ENCODE peak calls at places on chromosomes 11 and 22, in seven cellular contexts. D is tibial artery, R is foreskin fibroblast, O is endodermal cell, I is AG04449, A is cardiac fibroblast, H is foreskin keratinocyte. J is an unnamed sample.

GRCh38 chr11:128658499-128658898 is 35.4 kb upstream of the FLI1 start:
- DNase-seq in D (no peak), R (no peak), O (no peak), I (no peak), A (no peak), H (no peak), J (no peak)

GRCh38 chr11:83241291-83241946 is 44.7 kb downstream of the CCDC90B start:
- DNase-seq in D (peak), R (peak), O (peak), I (no peak), A (peak), H (peak), J (no peak)

GRCh38 chr11:114877976-114878375 is 199.6 kb downstream of the NXPE2 start:
- DNase-seq in D (no peak), R (no peak), O (no peak), I (no peak), A (no peak), H (no peak), J (no peak)

GRCh38 chr22:36860017-36860416 is 789 bp upstream of the NCF4 start:
- DNase-seq in D (no peak), R (no peak), O (no peak), I (no peak), A (no peak), H (peak), J (no peak)

GRCh38 chr11:11036185-11037161 is 178.6 kb upstream of the ZBED5 start:
- DNase-seq in D (no peak), R (peak), O (peak), I (no peak), A (peak), H (peak), J (no peak)

GRCh38 chr11:58330861-58331260 is 28.0 kb downstream of the OR5B17 start:
- DNase-seq in D (no peak), R (peak), O (no peak), I (peak), A (peak), H (peak), J (no peak)

GRCh38 chr11:29019960-29020683 is 911.9 kb downstream of the METTL15 start:
- DNase-seq in D (no peak), R (no peak), O (peak), I (no peak), A (peak), H (peak), J (no peak)

GRCh38 chr11:17526931-17527660 is 17.1 kb downstream of the USH1C start:
- DNase-seq in D (no peak), R (no peak), O (no peak), I (no peak), A (no peak), H (no peak), J (no peak)

GRCh38 chr11:12291313-12291712 is 86.1 kb upstream of the PARVA start:
- DNase-seq in D (no peak), R (no peak), O (no peak), I (no peak), A (no peak), H (no peak), J (no peak)

GRCh38 chr11:1574256-1575242 is 2.5 kb upstream of the DUSP8 start:
- DNase-seq in D (peak), R (peak), O (peak), I (no peak), A (peak), H (peak), J (peak)

GRCh38 chr11:84909740-84910139 is 717.4 kb downstream of the DLG2 start:
- DNase-seq in D (no peak), R (no peak), O (peak), I (no peak), A (no peak), H (no peak), J (no peak)

GRCh38 chr11:81007046-81007445 is 1566.2 kb upstream of the TENM4 start:
- DNase-seq in D (no peak), R (no peak), O (no peak), I (no peak), A (peak), H (peak), J (no peak)

GRCh38 chr22:46239261-46240048 is 10.6 kb downstream of the CDPF1 start:
- DNase-seq in D (no peak), R (no peak), O (no peak), I (no peak), A (no peak), H (no peak), J (no peak)

GRCh38 chr11:114321621-114322257 is 25.5 kb downstream of the NNMT start:
- DNase-seq in D (peak), R (peak), O (no peak), I (peak), A (peak), H (peak), J (no peak)

GRCh38 chr11:77457340-77457739 is 16.6 kb downstream of the PAK1 start:
- DNase-seq in D (no peak), R (no peak), O (no peak), I (no peak), A (no peak), H (no peak), J (no peak)

GRCh38 chr11:29448246-29448877 is 568.5 kb downstream of the KCNA4 start:
- DNase-seq in D (no peak), R (no peak), O (peak), I (no peak), A (peak), H (no peak), J (no peak)

DNA sequence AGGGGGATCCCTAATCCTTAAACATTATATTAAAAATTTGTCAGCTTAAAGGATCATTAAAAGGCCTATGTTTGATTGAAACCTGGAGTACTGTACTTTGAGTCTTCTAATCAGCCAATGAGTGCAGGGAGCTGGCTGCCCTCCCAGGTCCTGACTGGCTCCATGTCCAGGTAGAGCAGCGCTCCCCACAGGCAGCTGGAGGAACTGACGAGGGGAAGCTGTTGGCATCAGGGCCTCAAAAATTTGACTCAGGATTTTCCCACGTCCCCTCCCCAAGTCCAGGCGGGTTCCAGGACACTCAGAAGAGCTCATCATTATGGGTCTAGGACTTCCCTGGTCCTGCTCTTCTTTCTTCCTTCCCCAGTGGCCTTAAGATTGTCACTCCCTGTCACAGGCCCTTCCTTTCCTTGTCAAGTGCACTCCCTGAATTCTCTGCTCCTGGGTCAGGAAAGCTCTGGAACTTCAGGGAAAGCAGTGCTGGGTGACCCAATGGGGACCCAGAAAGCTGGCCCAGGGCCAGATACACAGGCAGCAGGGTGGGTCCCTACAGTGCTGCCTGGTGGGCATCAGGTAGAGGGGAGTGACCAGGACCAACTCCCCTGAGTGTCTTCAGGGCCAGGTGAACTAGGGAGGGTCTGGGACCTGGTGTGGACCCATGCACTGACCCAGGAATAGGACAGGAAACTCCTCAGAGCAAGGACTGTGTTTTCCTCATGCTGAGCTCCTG is 65.5 kb downstream of the GGTLC2 start:
- DNase-seq in D (no peak), R (no peak), O (peak), I (no peak), A (no peak), H (no peak), J (peak)
- TF ChIP-seq CTCF in D (no peak), R (peak), O (peak), I (no peak), A (peak), H (peak), J (peak)

GRCh38 chr11:477042-477715 is 27.1 kb downstream of the PTDSS2 start:
- DNase-seq in D (no peak), R (no peak), O (no peak), I (no peak), A (no peak), H (no peak), J (no peak)
- TF ChIP-seq CTCF in D (no peak), R (no peak), O (no peak), I (no peak), A (no peak), H (no peak), J (no peak)

GRCh38 chr22:31829505-31829904 is 75.7 kb downstream of the DEPDC5 start:
- DNase-seq in D (no peak), R (peak), O (no peak), I (peak), A (peak), H (peak), J (no peak)
- TF ChIP-seq CTCF in D (no peak), R (no peak), O (no peak), I (no peak), A (no peak), H (peak), J (no peak)

GRCh38 chr11:120210651-120211521 is at the start of gene OAF:
- DNase-seq in D (peak), R (peak), O (peak), I (no peak), A (peak), H (peak), J (peak)
- TF ChIP-seq CTCF in D (peak), R (no peak), O (peak), I (peak), A (no peak), H (peak), J (peak)

GRCh38 chr22:31085493-31085824 is 4.3 kb downstream of the SMTN start:
- DNase-seq in D (no peak), R (no peak), O (peak), I (no peak), A (peak), H (no peak), J (no peak)
- TF ChIP-seq CTCF in D (peak), R (no peak), O (peak), I (no peak), A (no peak), H (no peak), J (peak)

GRCh38 chr22:20647586-20648305 is 126.2 kb upstream of the SERPIND1 start:
- DNase-seq in D (no peak), R (no peak), O (no peak), I (no peak), A (no peak), H (no peak), J (peak)

GRCh38 chr22:20646377-20646776 is 127.5 kb upstream of the SERPIND1 start:
- DNase-seq in D (no peak), R (no peak), O (peak), I (no peak), A (no peak), H (no peak), J (no peak)

GRCh38 chr22:20646906-20647305 is 127.0 kb upstream of the SERPIND1 start:
- DNase-seq in D (no peak), R (no peak), O (no peak), I (no peak), A (no peak), H (no peak), J (no peak)

GRCh38 chr22:20650294-20651207 is 123.4 kb upstream of the SERPIND1 start:
- DNase-seq in D (no peak), R (no peak), O (peak), I (no peak), A (no peak), H (no peak), J (peak)

DNA sequence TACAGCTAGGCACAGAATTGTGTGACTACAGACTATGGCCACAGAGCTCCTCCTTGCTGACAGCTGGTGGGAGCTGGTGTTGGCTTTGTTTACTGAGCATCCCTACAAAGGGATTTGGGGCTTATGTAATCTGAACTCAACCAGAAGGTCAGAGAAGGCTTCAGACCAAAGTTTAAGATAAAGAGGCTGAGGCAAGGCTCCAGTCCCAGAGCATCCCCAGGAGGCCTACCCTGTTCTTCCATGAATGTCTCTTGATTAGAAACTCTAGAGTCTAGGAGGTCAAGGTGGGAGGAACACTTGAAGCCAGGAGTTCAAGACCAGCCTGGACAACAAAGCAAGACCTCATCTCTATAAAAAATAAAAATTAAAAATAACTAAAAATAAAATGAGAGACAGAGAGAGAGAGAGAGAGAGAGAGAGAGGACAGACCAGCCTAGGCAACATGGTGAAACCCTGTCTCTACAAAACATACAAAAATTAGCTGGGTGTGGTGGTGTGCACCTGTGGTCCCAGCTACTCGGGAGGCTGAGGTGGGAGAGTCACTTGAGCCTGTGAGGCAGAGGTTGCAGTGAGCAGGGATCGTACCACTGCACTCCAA is 125.5 kb upstream of the SERPIND1 start:
- DNase-seq in D (no peak), R (no peak), O (peak), I (no peak), A (no peak), H (no peak), J (no peak)
- TF ChIP-seq CTCF in D (no peak), R (no peak), O (no peak), I (no peak), A (no peak), H (no peak), J (no peak)

GRCh38 chr11:86365566-86365965 is 9.1 kb upstream of the CCDC81 start:
- DNase-seq in D (no peak), R (peak), O (no peak), I (no peak), A (no peak), H (no peak), J (no peak)

GRCh38 chr11:86358720-86359119 is 16.0 kb upstream of the CCDC81 start:
- DNase-seq in D (no peak), R (no peak), O (no peak), I (no peak), A (no peak), H (no peak), J (no peak)

GRCh38 chr11:86363424-86363823 is 11.3 kb upstream of the CCDC81 start:
- DNase-seq in D (no peak), R (no peak), O (no peak), I (no peak), A (no peak), H (no peak), J (no peak)

GRCh38 chr11:86355256-86355655 is 19.4 kb upstream of the CCDC81 start:
- DNase-seq in D (no peak), R (no peak), O (no peak), I (no peak), A (no peak), H (no peak), J (no peak)

GRCh38 chr11:86360775-86361395 is 13.8 kb upstream of the CCDC81 start:
- DNase-seq in D (no peak), R (peak), O (no peak), I (peak), A (peak), H (peak), J (no peak)
- TF ChIP-seq CTCF in D (peak), R (peak), O (peak), I (peak), A (peak), H (peak), J (peak)

DNA sequence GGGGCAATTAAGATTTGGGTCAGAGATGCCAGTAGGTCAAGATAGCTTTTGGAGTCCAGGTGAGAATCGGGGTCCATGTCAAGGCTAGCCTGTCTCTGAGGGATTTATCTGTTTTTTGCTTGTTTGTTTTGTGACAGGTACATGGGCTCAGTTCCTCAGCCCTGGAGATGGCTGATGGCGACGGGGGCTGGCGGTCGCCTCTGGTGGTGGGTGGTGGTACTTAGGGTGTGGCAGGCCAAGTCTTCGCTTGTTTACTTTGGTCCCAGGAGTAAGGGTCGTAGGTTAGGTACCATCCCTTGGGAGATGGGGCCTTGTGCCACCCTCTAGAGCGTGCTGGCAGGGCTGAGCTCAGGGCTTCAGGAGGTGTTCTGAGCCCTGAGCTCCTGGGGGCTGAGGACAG is 4.7 kb downstream of the SLC25A45 start:
- DNase-seq in D (no peak), R (no peak), O (no peak), I (no peak), A (no peak), H (no peak), J (no peak)
- TF ChIP-seq CTCF in D (no peak), R (no peak), O (peak), I (no peak), A (no peak), H (no peak), J (peak)

DNA sequence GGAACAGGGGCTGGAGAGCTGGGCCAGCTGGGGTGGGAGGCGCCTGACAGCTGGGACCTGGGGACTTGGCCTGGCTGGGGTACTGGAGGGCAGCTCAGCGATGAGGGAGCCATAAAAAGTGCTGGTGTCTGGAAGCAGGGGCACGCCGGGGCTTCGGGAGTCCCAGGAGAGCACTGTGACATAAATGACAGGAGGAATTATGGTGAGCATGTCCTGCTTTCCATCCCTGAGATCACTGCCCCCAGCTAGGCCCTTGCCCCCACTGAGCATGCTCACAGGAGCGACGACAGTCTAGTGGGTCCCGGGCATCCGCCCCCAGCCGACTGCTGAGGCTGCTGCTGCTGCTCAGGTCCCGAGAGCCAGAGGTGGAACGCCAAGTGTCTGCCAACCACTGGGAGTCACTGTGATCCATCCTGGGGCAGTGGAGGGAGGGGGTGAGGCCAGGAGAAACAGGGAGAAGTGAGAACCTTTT is 6.2 kb downstream of the ROBO4 start:
- DNase-seq in D (peak), R (no peak), O (peak), I (no peak), A (no peak), H (no peak), J (no peak)
- TF ChIP-seq CTCF in D (no peak), R (no peak), O (peak), I (peak), A (peak), H (peak), J (no peak)